ENCODE peak calls at places on chromosomes 12 and 14, in four cellular contexts. O is AG09319, S is nephron progenitor cell, K is foreskin keratinocyte. T is an unnamed sample.

GRCh38 chr14:57492859-57493258 is 798 bp downstream of the CCDC198 start:
- DNase-seq in O (peak; percentile 5), S (no peak), K (peak; percentile 58), T (no peak)

GRCh38 chr12:26744697-26745440 is 88.1 kb downstream of the ITPR2 start:
- DNase-seq in O (no peak), S (no peak), K (no peak), T (no peak)

GRCh38 chr12:125216720-125217119 is 151.5 kb downstream of the AACS start:
- DNase-seq in O (no peak), S (no peak), K (no peak), T (no peak)

GRCh38 chr12:42868291-42868690 is 278.7 kb upstream of the PRICKLE1 start:
- DNase-seq in O (no peak), S (no peak), K (no peak), T (no peak)

GRCh38 chr14:68810173-68811153 is 17.6 kb upstream of the ZFP36L1 start:
- DNase-seq in O (no peak), S (no peak), K (no peak), T (no peak)

GRCh38 chr14:97851438-97851995 is 1054.3 kb downstream of the VRK1 start:
- DNase-seq in O (no peak), S (no peak), K (no peak), T (no peak)

GRCh38 chr12:109111775-109112491 is 4.5 kb upstream of the ACACB start:
- DNase-seq in O (peak; percentile 19), S (peak; percentile 63), K (peak; percentile 52), T (peak; percentile 61)

GRCh38 chr12:122834921-122835692 is at the start of gene HIP1R:
- DNase-seq in O (no peak), S (no peak), K (no peak), T (peak; percentile 34)

GRCh38 chr12:63150255-63151060 is 543 bp downstream of the AVPR1A start:
- DNase-seq in O (no peak), S (peak; percentile 68), K (peak; percentile 5), T (peak; percentile 40)

GRCh38 chr12:14393736-14394135 is 28.3 kb downstream of the ATF7IP start:
- DNase-seq in O (no peak), S (no peak), K (peak; percentile 45), T (no peak)

GRCh38 chr12:20368653-20369163 is 371 bp downstream of the PDE3A start:
- DNase-seq in O (no peak), S (peak; percentile 59), K (peak; percentile 35), T (peak; percentile 39)

GRCh38 chr14:88551094-88551870 is 3.5 kb downstream of the PTPN21 start:
- DNase-seq in O (peak; percentile 54), S (peak; percentile 74), K (peak; percentile 80), T (peak; percentile 65)
- TF ChIP-seq CTCF in O (peak; percentile 51), S (no peak), K (peak; percentile 62), T (peak; percentile 53)

DNA sequence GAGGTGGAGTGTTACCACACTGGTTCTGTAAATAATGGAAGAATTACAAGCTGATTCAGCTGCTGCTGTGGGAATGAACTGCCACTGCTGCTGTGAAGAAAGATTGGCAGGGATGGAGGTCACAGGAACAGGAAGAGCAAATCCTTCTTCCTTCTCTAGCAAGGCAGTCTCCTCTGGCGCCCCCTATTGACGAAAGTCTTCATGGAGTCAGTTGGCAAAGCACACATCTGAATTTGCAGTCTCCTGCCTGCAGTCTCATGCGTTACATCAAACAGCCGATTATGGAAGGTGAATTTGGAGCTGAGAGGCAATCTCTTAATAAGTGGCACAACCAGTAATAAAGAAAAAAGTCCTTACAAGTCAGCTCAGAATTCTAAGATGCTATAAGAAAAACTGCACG is 106.0 kb upstream of the TMTC1 start:
- DNase-seq in O (peak; percentile 14), S (peak; percentile 55), K (peak; percentile 8), T (peak; percentile 55)
- TF ChIP-seq CTCF in O (peak; percentile 45), S (peak; percentile 54), K (peak; percentile 53), T (peak; percentile 58)

GRCh38 chr12:48777501-48778400 is 11.1 kb downstream of the ADCY6 start:
- DNase-seq in O (no peak), S (no peak), K (no peak), T (no peak)
- TF ChIP-seq CTCF in O (no peak), S (no peak), K (no peak), T (no peak)

GRCh38 chr12:6084261-6084968 is 40.1 kb downstream of the VWF start:
- DNase-seq in O (no peak), S (no peak), K (peak; percentile 83), T (peak; percentile 34)
- TF ChIP-seq CTCF in O (no peak), S (no peak), K (no peak), T (peak; percentile 36)

DNA sequence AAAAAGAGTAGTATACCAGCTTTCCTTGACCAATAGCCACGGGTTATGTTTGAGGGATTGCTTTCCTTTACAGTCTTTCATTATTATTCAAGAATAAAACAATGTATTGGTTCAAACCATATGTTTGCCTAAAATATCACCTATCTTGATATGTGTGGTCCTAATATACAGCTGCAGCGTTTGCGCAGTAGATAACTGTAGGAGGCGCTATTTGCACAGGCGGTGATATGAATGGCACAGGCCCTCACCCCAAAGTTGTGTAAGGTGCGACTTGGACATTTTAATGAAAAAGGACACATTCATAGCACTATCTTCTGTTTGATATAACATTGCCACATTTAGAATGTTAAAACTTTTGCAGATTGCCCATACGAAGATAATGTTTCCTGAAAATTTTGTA is 298.4 kb downstream of the TRHDE start:
- DNase-seq in O (no peak), S (peak; percentile 28), K (no peak), T (peak; percentile 8)
- TF ChIP-seq CTCF in O (no peak), S (peak; percentile 52), K (peak; percentile 13), T (peak; percentile 58)